ENCODE peak calls at places on chromosomes 5 and 9, in seven cellular contexts. V, B, U, P, H, A and N are unnamed samples.

GRCh38 chr5:57538341-57538955 is 55.8 kb upstream of the ACTBL2 start:
- DNase-seq in V (peak), B (no peak), U (no peak), P (no peak), H (no peak), A (no peak), N (no peak)

GRCh38 chr9:68974901-68975300 is 39.0 kb downstream of the PRKACG start:
- DNase-seq in V (no peak), B (no peak), U (no peak), P (no peak), H (no peak), A (peak), N (no peak)

GRCh38 chr9:101716629-101717028 is 21.8 kb downstream of the GRIN3A start:
- DNase-seq in V (no peak), B (no peak), U (peak), P (no peak), H (no peak), A (peak), N (no peak)

GRCh38 chr5:132026516-132027008 is 15.1 kb upstream of the ACSL6 start:
- DNase-seq in V (no peak), B (no peak), U (no peak), P (no peak), H (peak), A (no peak), N (no peak)

GRCh38 chr9:99819123-99819483 is 2.6 kb upstream of the NR4A3 start:
- DNase-seq in V (no peak), B (no peak), U (no peak), P (no peak), H (no peak), A (no peak), N (no peak)

GRCh38 chr5:420632-421286 is 22.2 kb upstream of the EXOC3 start:
- DNase-seq in V (no peak), B (peak), U (no peak), P (no peak), H (no peak), A (no peak), N (no peak)

GRCh38 chr5:172478256-172478655 is 23.9 kb upstream of the SH3PXD2B start:
- DNase-seq in V (peak), B (no peak), U (no peak), P (no peak), H (no peak), A (no peak), N (no peak)

GRCh38 chr5:26737763-26738162 is 300.6 kb downstream of the CDH9 start:
- DNase-seq in V (no peak), B (no peak), U (no peak), P (no peak), H (no peak), A (no peak), N (no peak)

GRCh38 chr5:153562189-153562588 is 71.7 kb downstream of the GRIA1 start:
- DNase-seq in V (peak), B (no peak), U (no peak), P (no peak), H (no peak), A (no peak), N (no peak)

GRCh38 chr5:177419045-177419444 is 7.4 kb upstream of the GRK6 start:
- DNase-seq in V (peak), B (no peak), U (no peak), P (no peak), H (no peak), A (no peak), N (no peak)

GRCh38 chr9:114803459-114803858 is 2.4 kb downstream of the TNFSF15 start:
- DNase-seq in V (no peak), B (no peak), U (no peak), P (no peak), H (no peak), A (peak), N (no peak)

GRCh38 chr9:19451240-19452087 is 42.7 kb downstream of the ACER2 start:
- DNase-seq in V (no peak), B (no peak), U (no peak), P (no peak), H (no peak), A (no peak), N (no peak)

GRCh38 chr5:95858023-95858461 is 35.5 kb upstream of the GLRX start:
- DNase-seq in V (peak), B (no peak), U (no peak), P (no peak), H (no peak), A (peak), N (no peak)

GRCh38 chr5:67163863-67164595 is 32.6 kb downstream of the CD180 start:
- DNase-seq in V (no peak), B (no peak), U (no peak), P (no peak), H (no peak), A (peak), N (no peak)

GRCh38 chr9:87580941-87581438 is 83.3 kb downstream of the DAPK1 start:
- DNase-seq in V (no peak), B (no peak), U (no peak), P (no peak), H (no peak), A (no peak), N (no peak)

GRCh38 chr9:135037521-135038250 is 49.8 kb upstream of the OLFM1 start:
- DNase-seq in V (no peak), B (peak), U (no peak), P (no peak), H (no peak), A (no peak), N (peak)

GRCh38 chr9:90290716-90291485 is 351.7 kb downstream of the DIRAS2 start:
- DNase-seq in V (peak), B (no peak), U (no peak), P (no peak), H (no peak), A (no peak), N (no peak)

GRCh38 chr5:33330416-33330815 is 110.3 kb upstream of the TARS1 start:
- DNase-seq in V (peak), B (no peak), U (no peak), P (no peak), H (no peak), A (no peak), N (no peak)

GRCh38 chr5:131595088-131596033 is 39.7 kb downstream of the RAPGEF6 start:
- DNase-seq in V (no peak), B (no peak), U (no peak), P (peak), H (no peak), A (no peak), N (no peak)